ENCODE peak calls at places on chromosome 1, in six cellular contexts. N is fibroblast of lung, E is adrenal gland, M is BE2C, P is fibroblast of the aortic adventitia, V is heart right ventricle. T is an unnamed sample.

GRCh38 chr1:98427664-98428063 is 233.9 kb upstream of the SNX7 start:
- DNase-seq in M (no peak), E (no peak), P (peak), V (no peak), N (no peak), T (no peak)

GRCh38 chr1:16152521-16153087 is 3.3 kb downstream of the EPHA2 start:
- DNase-seq in N (peak), V (peak), E (no peak), M (no peak), P (no peak), T (no peak)

GRCh38 chr1:48943826-48944225 is 167.1 kb upstream of the BEND5 start:
- DNase-seq in E (no peak), M (no peak), P (no peak), V (no peak), N (no peak), T (no peak)

GRCh38 chr1:84427520-84428188 is 29.4 kb downstream of the DNASE2B start:
- DNase-seq in E (peak), V (no peak), N (peak), P (no peak), M (no peak), T (no peak)

GRCh38 chr1:107941123-107941522 is 23.9 kb downstream of the VAV3 start:
- DNase-seq in P (peak), E (no peak), V (no peak), M (no peak), N (no peak), T (no peak)

GRCh38 chr1:208835082-208835467 is 590.9 kb upstream of the PLXNA2 start:
- DNase-seq in E (no peak), P (no peak), N (no peak), V (no peak), M (no peak), T (no peak)

GRCh38 chr1:14345925-14346550 is 252.4 kb upstream of the KAZN start:
- DNase-seq in E (peak), M (no peak), V (no peak), P (no peak), N (peak), T (no peak)

GRCh38 chr1:14835725-14836124 is 237.2 kb downstream of the KAZN start:
- DNase-seq in V (no peak), E (no peak), M (no peak), N (peak), P (peak), T (no peak)

GRCh38 chr1:50027794-50028193 is 4.0 kb upstream of the AGBL4 start:
- DNase-seq in N (no peak), E (no peak), M (no peak), V (no peak), P (no peak), T (no peak)

GRCh38 chr1:146039844-146040194 is 18.3 kb upstream of the HJV start:
- DNase-seq in E (no peak), M (no peak), P (no peak), N (no peak), V (no peak), T (no peak)

GRCh38 chr1:196527941-196528340 is 80.3 kb downstream of the KCNT2 start:
- DNase-seq in V (no peak), N (no peak), P (no peak), E (no peak), M (no peak), T (no peak)

GRCh38 chr1:185441608-185442007 is 124.6 kb upstream of the IVNS1ABP start:
- DNase-seq in N (peak), E (peak), V (no peak), P (peak), M (no peak), T (no peak)

GRCh38 chr1:96660503-96660902 is 61.1 kb upstream of the PTBP2 start:
- DNase-seq in N (peak), V (no peak), E (no peak), M (no peak), P (peak), T (no peak)

GRCh38 chr1:151251656-151252470 is 2.7 kb upstream of the PSMD4 start:
- DNase-seq in N (peak), P (peak), M (peak), E (peak), V (peak), T (peak)

GRCh38 chr1:33137800-33138199 is 44.0 kb downstream of the TRIM62 start:
- DNase-seq in N (peak), M (peak), E (peak), V (peak), P (no peak), T (peak)

GRCh38 chr1:151905070-151905442 is 4.3 kb downstream of the THEM4 start:
- DNase-seq in E (no peak), N (no peak), P (peak), V (peak), M (no peak), T (no peak)

GRCh38 chr1:21216835-21217811 is 40.4 kb upstream of the EIF4G3 start:
- DNase-seq in E (peak), N (peak), M (peak), V (peak), P (peak), T (peak)

GRCh38 chr1:174990382-174990999 is 9.3 kb upstream of the CACYBP start:
- DNase-seq in N (no peak), V (no peak), E (peak), P (peak), M (no peak), T (no peak)

GRCh38 chr1:50968884-50969610 is 998 bp upstream of the CDKN2C start:
- DNase-seq in E (peak), M (peak), V (peak), P (peak), N (peak), T (peak)

GRCh38 chr1:9302745-9303524 is 10.2 kb downstream of the SPSB1 start:
- DNase-seq in N (peak), P (peak), M (peak), V (no peak), E (no peak), T (no peak)

GRCh38 chr1:119982006-119982405 is 85.7 kb upstream of the ADAM30 start:
- DNase-seq in P (peak), V (no peak), N (peak), E (no peak), M (no peak), T (no peak)

GRCh38 chr1:157213836-157214235 is 75.6 kb upstream of the ETV3 start:
- DNase-seq in M (no peak), P (no peak), E (no peak), N (no peak), V (no peak), T (no peak)

GRCh38 chr1:203076031-203076511 is 9.7 kb downstream of the MYOG start:
- DNase-seq in E (no peak), M (no peak), V (no peak), P (no peak), N (no peak), T (no peak)

GRCh38 chr1:199857103-199857502 is 170.4 kb upstream of the NR5A2 start:
- DNase-seq in E (no peak), V (no peak), M (no peak), P (peak), N (peak), T (no peak)

GRCh38 chr1:27192039-27192529 is 37.2 kb upstream of the SLC9A1 start:
- DNase-seq in M (no peak), P (peak), N (no peak), E (peak), V (no peak), T (no peak)

GRCh38 chr1:195851016-195851591 is 757.1 kb downstream of the KCNT2 start:
- DNase-seq in M (no peak), N (no peak), P (no peak), E (no peak), V (no peak), T (no peak)

GRCh38 chr1:218330043-218330623 is 15.0 kb upstream of the TGFB2 start:
- DNase-seq in E (no peak), M (no peak), P (peak), N (peak), V (no peak), T (no peak)
- TF ChIP-seq CTCF in E (peak), M (peak), P (peak), N (peak), V (peak), T (peak)

GRCh38 chr1:166603296-166603695 is 236.0 kb upstream of the POGK start:
- DNase-seq in V (no peak), P (no peak), N (no peak), E (no peak), M (no peak), T (no peak)

GRCh38 chr1:166605137-166605536 is 234.1 kb upstream of the POGK start:
- DNase-seq in N (no peak), V (no peak), E (no peak), P (no peak), M (no peak), T (no peak)

GRCh38 chr1:166597516-166597915 is 241.8 kb upstream of the POGK start:
- DNase-seq in V (no peak), M (no peak), N (no peak), P (no peak), E (no peak), T (no peak)

DNA sequence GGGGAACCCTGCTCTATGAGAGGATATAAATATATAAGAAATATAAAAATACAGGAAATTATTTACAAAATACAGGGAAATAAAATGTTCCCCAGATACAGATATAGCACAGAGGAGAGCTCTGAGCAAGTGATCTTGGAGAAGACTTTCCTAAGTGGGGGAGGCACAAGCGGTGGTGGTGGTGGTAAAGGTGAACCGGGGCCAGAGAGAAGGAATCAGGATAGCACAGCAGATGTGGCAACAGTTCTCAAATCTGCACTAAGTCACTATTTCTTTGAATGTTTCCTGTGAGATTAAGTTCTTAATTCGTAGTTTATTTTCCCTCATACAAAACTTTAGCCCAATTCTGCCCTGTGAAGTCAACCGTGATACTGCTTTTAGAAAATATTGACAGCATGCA is 237.6 kb upstream of the POGK start:
- DNase-seq in M (no peak), E (no peak), P (no peak), V (no peak), N (no peak), T (no peak)
- TF ChIP-seq CTCF in M (no peak), E (no peak), P (no peak), V (no peak), N (no peak), T (no peak)

DNA sequence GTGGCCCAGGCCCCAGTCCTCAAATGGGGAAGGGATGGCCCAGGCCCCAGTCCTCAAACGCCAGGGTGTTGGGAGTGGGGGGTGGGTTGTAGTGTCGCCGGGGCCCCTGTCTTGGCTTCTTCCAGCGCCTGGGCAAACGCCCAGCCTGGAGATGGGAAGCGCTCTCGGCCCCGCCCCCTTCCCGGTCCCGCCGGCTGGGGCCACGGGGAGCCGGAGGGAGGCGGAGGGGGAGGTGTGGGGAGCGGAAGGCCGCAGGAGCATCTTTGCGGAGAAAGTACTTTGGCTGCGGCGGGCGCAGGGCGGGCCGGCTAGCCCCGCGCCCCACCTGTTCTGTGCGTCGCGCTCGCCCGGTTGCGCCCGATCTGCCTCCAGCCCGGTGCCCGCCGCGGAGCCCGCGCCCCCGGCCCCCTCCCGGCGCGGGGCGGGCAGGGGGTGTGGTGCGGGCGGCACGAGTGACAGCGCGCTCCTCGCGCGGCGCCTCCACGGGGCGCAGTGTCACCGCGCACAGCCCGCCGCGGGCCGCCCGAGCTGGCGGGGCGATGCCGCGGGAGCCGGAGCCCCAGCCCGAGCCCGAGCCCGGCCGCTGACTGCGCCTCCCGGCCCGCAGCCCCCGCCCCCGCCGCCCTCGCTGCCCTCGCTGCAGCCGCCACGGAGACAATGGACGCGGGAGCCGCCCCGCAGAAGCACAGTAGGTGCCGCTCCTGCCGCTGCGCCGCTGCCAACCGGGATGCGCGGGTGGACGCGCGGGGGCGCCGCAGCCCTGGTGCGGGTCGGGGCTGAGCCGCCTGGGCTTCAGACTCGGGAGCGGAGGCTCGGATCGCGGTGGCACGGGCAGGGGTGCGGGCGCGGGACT is 31.1 kb upstream of the PEX10 start:
- DNase-seq in N (no peak), E (no peak), M (peak), V (no peak), P (no peak), T (peak)
- TF ChIP-seq CTCF in N (no peak), E (peak), M (peak), V (peak), P (no peak), T (no peak)

GRCh38 chr1:171800850-171801249 is 19.4 kb downstream of the METTL13 start:
- DNase-seq in E (no peak), P (no peak), N (no peak), V (no peak), M (no peak), T (no peak)

GRCh38 chr1:171799166-171799565 is 17.7 kb downstream of the METTL13 start:
- DNase-seq in E (no peak), M (no peak), P (peak), V (no peak), N (no peak), T (no peak)

GRCh38 chr1:171798760-171799159 is 17.3 kb downstream of the METTL13 start:
- DNase-seq in M (no peak), E (no peak), P (no peak), V (no peak), N (no peak), T (no peak)

GRCh38 chr1:171801395-171801990 is 20.0 kb downstream of the METTL13 start:
- DNase-seq in V (no peak), M (peak), N (peak), P (peak), E (no peak), T (no peak)

GRCh38 chr1:171800342-171800741 is 18.9 kb downstream of the METTL13 start:
- DNase-seq in V (no peak), E (no peak), N (no peak), M (no peak), P (no peak), T (no peak)
- TF ChIP-seq CTCF in V (no peak), E (no peak), N (no peak), M (no peak), P (no peak), T (no peak)

GRCh38 chr1:6080469-6080868 is 34.8 kb downstream of the KCNAB2 start:
- DNase-seq in M (no peak), E (no peak), V (no peak), P (no peak), N (no peak), T (no peak)
- TF ChIP-seq CTCF in M (peak), E (no peak), V (peak), P (no peak), N (peak), T (no peak)

GRCh38 chr1:155001438-155001687 is 1.2 kb upstream of the ZBTB7B start:
- DNase-seq in V (no peak), M (no peak), N (no peak), P (no peak), E (no peak), T (no peak)

GRCh38 chr1:155000725-155001437 is 1.7 kb upstream of the ZBTB7B start:
- DNase-seq in N (peak), V (peak), E (peak), P (peak), M (peak), T (peak)

GRCh38 chr1:155003227-155003765 is 694 bp downstream of the ZBTB7B start:
- DNase-seq in N (peak), M (peak), E (no peak), V (no peak), P (no peak), T (no peak)

GRCh38 chr1:155002479-155003226 is at the start of gene ZBTB7B:
- DNase-seq in E (no peak), M (no peak), P (no peak), N (peak), V (peak), T (no peak)

GRCh38 chr1:155001688-155002474 is 721 bp upstream of the ZBTB7B start:
- DNase-seq in P (peak), N (peak), M (peak), V (peak), E (peak), T (peak)
- TF ChIP-seq CTCF in P (peak), N (peak), M (peak), V (peak), E (no peak), T (no peak)

GRCh38 chr1:6784560-6785317 is 515 bp upstream of the CAMTA1 start:
- DNase-seq in M (peak), P (peak), V (peak), E (peak), N (peak), T (peak)

GRCh38 chr1:6782151-6782550 is 3.1 kb upstream of the CAMTA1 start:
- DNase-seq in E (no peak), M (no peak), P (no peak), V (no peak), N (no peak), T (no peak)

GRCh38 chr1:6785318-6785712 is at the start of gene CAMTA1:
- DNase-seq in E (no peak), V (no peak), P (no peak), M (no peak), N (no peak), T (no peak)

GRCh38 chr1:6783956-6784559 is 1.2 kb upstream of the CAMTA1 start:
- DNase-seq in M (no peak), P (peak), N (no peak), E (no peak), V (no peak), T (no peak)

GRCh38 chr1:6783221-6783620 is 2.0 kb upstream of the CAMTA1 start:
- DNase-seq in M (no peak), E (no peak), N (no peak), V (no peak), P (no peak), T (no peak)
- TF ChIP-seq CTCF in M (no peak), E (no peak), N (no peak), V (no peak), P (no peak), T (no peak)

GRCh38 chr1:232923739-232924386 is 26.5 kb upstream of the NTPCR start:
- DNase-seq in V (no peak), N (peak), P (no peak), E (no peak), M (no peak), T (no peak)
- TF ChIP-seq CTCF in V (no peak), N (no peak), P (no peak), E (no peak), M (no peak), T (no peak)

GRCh38 chr1:40041466-40041838 is 923 bp downstream of the CAP1 start:
- DNase-seq in M (no peak), V (no peak), P (no peak), E (no peak), N (no peak), T (no peak)

GRCh38 chr1:40040511-40041465 is at the start of gene CAP1:
- DNase-seq in V (peak), E (peak), P (peak), N (peak), M (peak), T (peak)

GRCh38 chr1:40039757-40040510 is 595 bp upstream of the CAP1 start:
- DNase-seq in E (peak), V (peak), P (peak), N (peak), M (peak), T (peak)

GRCh38 chr1:40038693-40039092 is 1.8 kb upstream of the CAP1 start:
- DNase-seq in N (no peak), M (no peak), E (no peak), V (no peak), P (no peak), T (no peak)

DNA sequence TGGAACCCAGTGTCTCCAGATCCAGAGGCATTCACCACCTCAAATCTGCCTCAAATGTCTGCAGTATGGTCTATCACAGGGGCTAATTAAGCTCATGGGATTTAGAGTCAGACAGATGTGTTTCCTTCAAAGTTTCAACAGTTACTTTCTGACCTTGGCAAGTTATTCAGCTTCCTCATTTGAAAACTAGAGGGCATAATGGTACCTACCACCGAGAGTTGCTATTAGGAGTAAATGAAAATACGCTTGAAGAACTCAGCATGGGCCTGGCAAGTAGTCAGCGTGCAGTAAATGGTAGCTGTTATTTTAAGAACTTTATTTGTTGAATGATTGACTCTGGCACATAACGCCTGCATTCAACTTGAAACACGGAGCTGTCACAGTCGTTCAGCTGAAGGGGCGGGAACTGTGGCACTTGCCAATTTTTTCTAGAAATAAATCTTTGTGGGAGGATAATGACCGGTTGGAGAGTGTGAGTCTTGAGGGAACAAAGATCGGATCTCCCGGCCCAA is 1.2 kb upstream of the CAP1 start:
- DNase-seq in V (no peak), N (no peak), E (no peak), M (no peak), P (no peak), T (no peak)
- TF ChIP-seq CTCF in V (peak), N (peak), E (no peak), M (no peak), P (no peak), T (no peak)

DNA sequence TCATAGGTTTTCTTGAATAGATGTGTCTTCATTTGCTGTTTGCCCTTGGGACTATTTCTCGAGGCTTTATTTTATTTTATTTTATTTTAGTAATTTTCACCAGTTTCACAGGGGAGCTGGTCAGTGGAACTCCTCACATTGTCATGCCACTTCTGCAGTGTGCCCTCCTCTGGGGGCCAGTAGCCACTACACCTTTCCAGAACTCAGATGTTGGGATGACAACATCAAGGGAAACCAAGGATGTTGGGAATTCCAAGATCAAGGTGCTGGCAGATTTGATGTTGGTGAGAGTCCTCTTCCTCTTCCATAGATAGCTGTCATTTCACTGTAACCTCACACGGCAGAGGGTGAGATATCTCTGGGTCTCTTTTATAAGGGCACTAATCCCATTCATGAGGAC is 35.5 kb downstream of the SLC26A9 start:
- DNase-seq in E (no peak), M (peak), P (peak), N (no peak), V (no peak), T (no peak)
- TF ChIP-seq CTCF in E (peak), M (peak), P (peak), N (peak), V (peak), T (peak)